ENCODE peak calls at places on chromosome 15, in five cellular contexts. G, E, B, Z and M are unnamed samples.

GRCh38 chr15:79431636-79432344 is at the start of gene MINAR1:
- DNase-seq in G (no peak), E (peak), B (no peak), Z (no peak), M (no peak)

GRCh38 chr15:74657846-74658245 is 38.0 kb downstream of the EDC3 start:
- DNase-seq in G (no peak), E (no peak), B (no peak), Z (no peak), M (no peak)

GRCh38 chr15:79442911-79443310 is 10.8 kb downstream of the MINAR1 start:
- DNase-seq in G (no peak), E (no peak), B (no peak), Z (no peak), M (no peak)

GRCh38 chr15:34588046-34588674 is 4.7 kb upstream of the GOLGA8B start:
- DNase-seq in G (peak), E (peak), B (peak), Z (no peak), M (no peak)

GRCh38 chr15:79091204-79091867 is 756 bp upstream of the RASGRF1 start:
- DNase-seq in G (no peak), E (peak), B (peak), Z (no peak), M (no peak)

GRCh38 chr15:78299302-78300102 is at the start of gene SKIC8:
- DNase-seq in G (peak), E (peak), B (peak), Z (peak), M (peak)

GRCh38 chr15:55434989-55435825 is 26.9 kb downstream of the PIERCE2 start:
- DNase-seq in G (no peak), E (no peak), B (peak), Z (peak), M (no peak)

GRCh38 chr15:28094732-28095521 is 4.2 kb downstream of the OCA2 start:
- DNase-seq in G (no peak), E (no peak), B (peak), Z (no peak), M (no peak)

GRCh38 chr15:37967788-37968187 is 33.3 kb downstream of the TMCO5A start:
- DNase-seq in G (no peak), E (no peak), B (no peak), Z (no peak), M (no peak)

GRCh38 chr15:59791646-59792208 is 102.6 kb upstream of the BNIP2 start:
- DNase-seq in G (no peak), E (peak), B (no peak), Z (no peak), M (no peak)
- TF ChIP-seq CTCF in G (no peak), E (no peak), B (no peak), Z (no peak), M (no peak)

GRCh38 chr15:81296673-81297072 is 27.3 kb downstream of the STARD5 start:
- DNase-seq in G (peak), E (no peak), B (peak), Z (no peak), M (no peak)
- TF ChIP-seq CTCF in G (no peak), E (no peak), B (no peak), Z (no peak), M (no peak)

DNA sequence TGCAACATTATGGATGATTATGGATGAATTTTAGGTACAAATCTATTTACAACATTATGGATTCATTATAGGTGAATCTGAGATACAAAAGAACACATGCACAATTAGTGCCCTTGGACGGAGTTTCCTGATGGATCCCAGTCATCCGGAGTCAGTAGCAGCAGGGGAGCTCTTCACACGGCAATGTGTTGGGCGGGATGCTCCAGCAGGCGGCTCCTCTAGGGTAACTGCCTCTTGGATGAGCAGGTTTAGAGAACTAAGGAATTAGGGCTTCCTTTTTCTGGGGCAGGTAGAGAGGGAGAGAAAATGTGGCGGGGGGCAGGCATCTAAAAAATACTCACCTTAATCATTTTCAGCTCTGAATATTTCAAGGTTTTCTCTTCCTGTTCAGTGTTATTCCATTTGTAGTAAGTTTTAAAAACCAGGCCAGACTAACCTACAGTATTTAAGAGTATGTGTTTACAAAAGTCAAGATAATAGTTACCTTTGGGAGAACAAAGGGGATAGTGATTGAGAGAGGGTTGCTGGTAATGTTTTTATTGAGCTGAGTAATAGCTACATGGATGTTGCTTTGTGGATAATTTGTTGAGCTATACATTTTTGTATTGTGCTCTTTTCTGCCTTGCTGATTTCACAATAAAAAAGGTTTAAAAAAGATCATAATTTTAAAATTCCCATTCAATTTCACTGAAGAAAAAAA is 27.4 kb upstream of the GOLM2 start:
- DNase-seq in G (no peak), E (no peak), B (no peak), Z (no peak), M (no peak)
- TF ChIP-seq CTCF in G (no peak), E (no peak), B (no peak), Z (no peak), M (no peak)

DNA sequence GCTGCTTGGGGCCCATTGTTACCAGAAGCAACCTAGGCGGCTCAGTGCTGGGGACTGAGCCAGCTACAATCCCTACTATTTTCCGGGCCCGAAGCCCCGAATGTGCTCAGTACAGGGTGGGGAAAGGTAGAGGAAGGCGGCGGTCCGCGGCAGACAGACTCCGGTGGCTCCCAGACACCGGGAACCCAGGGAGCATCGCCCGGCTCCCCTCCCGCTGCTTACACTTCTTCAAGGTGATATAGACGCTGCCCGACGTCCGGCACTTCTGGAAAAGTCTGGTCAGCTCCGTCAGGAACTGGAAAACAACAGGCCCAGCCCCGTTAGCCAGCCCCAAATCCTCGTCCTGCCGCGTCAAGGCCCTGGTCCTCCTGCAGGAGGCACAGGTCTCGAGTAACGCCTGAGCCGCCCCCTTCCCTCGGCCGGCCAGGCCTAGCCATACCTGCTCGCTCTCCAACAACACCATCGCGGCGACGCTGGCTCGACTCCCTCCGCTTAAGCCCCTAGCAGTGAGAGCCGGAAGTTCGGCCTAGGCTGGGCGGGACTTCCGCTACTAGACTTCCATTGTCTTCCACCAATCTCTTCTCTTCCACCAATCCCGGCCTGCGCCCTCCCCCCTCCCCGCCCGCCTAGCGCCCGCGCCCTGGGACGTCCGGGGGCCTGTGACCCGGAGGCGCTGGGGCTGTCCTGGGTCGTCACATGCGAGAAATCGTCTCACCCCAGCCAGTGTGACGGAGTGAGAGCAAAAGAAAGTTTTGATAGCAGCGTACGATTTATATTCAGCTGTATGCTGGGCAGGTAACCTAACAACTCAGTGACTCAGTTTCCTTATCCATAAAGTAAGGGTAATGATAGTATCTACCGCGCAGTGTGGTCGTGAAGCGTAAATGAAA is at the start of gene SRP14:
- DNase-seq in G (peak), E (peak), B (peak), Z (peak), M (peak)
- TF ChIP-seq CTCF in G (no peak), E (no peak), B (peak), Z (no peak), M (no peak)

GRCh38 chr15:88727439-88727838 is 75.8 kb upstream of the ACAN start:
- DNase-seq in G (no peak), E (no peak), B (no peak), Z (no peak), M (no peak)
- TF ChIP-seq CTCF in G (no peak), E (no peak), B (no peak), Z (no peak), M (no peak)

DNA sequence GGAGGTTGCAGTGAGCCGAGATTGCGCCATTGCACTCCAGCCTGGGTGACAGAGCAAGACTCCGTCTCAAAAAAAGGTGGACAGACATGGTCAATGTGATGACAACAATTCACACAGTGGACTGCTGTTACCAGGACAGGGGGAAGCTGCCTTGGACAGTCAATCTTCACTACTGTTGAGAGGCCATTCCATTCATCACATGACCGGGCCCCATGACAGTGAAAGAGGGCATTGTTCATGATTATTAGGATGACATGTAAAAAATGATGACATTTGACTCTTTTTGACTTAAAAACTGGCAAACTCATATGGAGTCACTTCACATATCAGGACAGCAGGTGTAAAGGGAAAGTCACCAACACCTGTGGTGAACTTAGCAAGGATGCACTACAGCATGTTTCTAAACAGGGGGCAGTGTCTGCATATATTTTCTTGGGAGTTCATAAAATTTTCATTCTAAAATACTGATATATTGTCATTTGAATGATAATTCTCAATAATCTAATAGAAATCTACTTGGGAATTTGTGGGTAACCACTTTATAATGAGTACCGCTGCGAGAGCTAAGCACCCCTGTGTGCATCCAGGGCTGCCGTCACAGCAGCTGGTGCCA is 34.2 kb upstream of the LDHAL6B start:
- DNase-seq in G (no peak), E (no peak), B (no peak), Z (no peak), M (no peak)
- TF ChIP-seq CTCF in G (no peak), E (no peak), B (no peak), Z (peak), M (no peak)

GRCh38 chr15:47708116-47708515 is 9.2 kb upstream of the SEMA6D start:
- DNase-seq in G (no peak), E (no peak), B (no peak), Z (no peak), M (no peak)

GRCh38 chr15:47715402-47715801 is 1.9 kb upstream of the SEMA6D start:
- DNase-seq in G (no peak), E (no peak), B (no peak), Z (no peak), M (no peak)

GRCh38 chr15:47715856-47716445 is 1.4 kb upstream of the SEMA6D start:
- DNase-seq in G (no peak), E (no peak), B (no peak), Z (no peak), M (no peak)

GRCh38 chr15:47708595-47708994 is 8.7 kb upstream of the SEMA6D start:
- DNase-seq in G (no peak), E (no peak), B (no peak), Z (no peak), M (no peak)

GRCh38 chr15:47711654-47712053 is 5.7 kb upstream of the SEMA6D start:
- DNase-seq in G (no peak), E (peak), B (no peak), Z (no peak), M (no peak)
- TF ChIP-seq CTCF in G (peak), E (peak), B (peak), Z (peak), M (no peak)

GRCh38 chr15:19973718-19974117 is 567.9 kb downstream of the GOLGA6L6 start:
- DNase-seq in G (no peak), E (peak), B (no peak), Z (no peak), M (no peak)
- TF ChIP-seq CTCF in G (no peak), E (no peak), B (no peak), Z (peak), M (no peak)

DNA sequence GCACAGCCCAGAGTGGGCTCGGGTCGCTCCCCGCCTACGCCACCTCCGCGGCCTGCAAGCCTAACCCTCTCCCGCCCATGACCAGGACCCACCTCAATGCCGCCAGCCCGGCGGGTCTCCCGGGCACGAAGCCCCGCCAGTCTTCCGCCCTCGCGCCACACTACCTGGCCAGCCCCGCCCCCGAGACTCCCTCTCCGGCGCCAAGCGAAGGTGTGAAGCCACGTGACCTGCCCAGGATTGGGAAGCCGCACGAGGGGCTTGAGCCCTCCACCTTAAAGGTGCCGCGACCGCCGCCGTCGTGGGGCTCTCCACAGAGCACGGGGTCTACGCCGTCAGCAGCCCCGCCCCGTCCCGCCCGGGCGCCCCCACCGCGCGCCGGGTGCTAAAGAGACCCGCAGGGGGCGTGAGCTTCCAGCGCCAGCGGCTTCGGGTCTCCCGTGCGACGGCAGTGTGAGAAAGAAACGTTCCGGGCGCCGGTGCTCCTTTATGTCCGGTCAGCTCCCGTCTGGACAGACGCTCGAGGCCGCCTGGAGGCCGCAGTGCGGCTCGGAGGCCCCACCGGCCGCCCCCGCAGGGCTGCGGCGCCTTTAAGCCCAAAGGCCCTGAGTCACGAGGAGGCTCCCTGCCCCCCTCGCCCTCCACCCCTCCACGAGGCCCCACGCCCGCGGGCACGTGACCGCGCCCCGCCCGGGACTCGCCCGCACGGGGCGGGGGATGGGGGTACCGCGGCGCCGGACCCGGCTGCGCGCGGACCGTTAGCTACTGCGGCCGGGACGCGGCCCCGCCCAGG is at the start of gene CPEB1:
- DNase-seq in G (peak), E (peak), B (peak), Z (no peak), M (peak)
- TF ChIP-seq CTCF in G (no peak), E (no peak), B (peak), Z (no peak), M (no peak)

DNA sequence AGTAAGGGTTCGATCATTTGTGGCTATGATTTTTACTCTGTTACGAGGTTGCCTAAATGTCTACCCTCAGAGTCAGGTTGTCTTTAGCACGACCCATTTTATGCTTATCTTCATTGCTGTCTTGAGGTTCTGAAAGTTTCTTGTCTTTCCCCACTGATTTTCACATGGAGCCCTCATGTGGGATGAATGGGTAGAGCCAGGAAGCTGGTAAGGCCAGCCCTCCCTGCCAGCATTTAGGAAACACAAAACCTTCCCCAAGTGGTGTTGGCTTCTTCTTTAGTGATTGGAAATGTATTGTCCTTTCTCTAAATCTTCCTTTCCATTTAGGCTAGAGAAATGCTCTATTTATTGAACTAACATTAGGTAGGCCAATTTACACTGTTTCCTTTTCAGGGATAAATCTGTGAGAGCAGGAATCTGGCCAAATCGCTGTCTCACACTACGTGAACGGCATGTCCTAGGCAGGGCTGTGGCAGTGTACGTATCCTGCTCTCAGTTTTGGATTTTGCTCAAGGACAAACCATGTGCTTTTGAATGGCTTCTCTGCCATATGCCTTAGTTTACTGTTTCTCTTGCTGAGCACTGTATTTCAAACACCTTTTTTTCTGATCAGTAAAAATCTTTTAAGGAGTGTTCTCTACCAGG is 43.7 kb downstream of the MYZAP start:
- DNase-seq in G (peak), E (no peak), B (no peak), Z (no peak), M (no peak)
- TF ChIP-seq CTCF in G (no peak), E (no peak), B (no peak), Z (no peak), M (no peak)